ENCODE peak calls at places on chromosomes 3 and 15, in eight cellular contexts. B, F, T, V, I, L, Y and W are unnamed samples.

GRCh38 chr3:37661615-37662306 is 199.9 kb upstream of the CTDSPL start:
- DNase-seq in B (peak), F (no peak), T (peak), V (no peak), I (no peak), L (no peak), Y (no peak), W (no peak)

GRCh38 chr3:145898487-145898886 is 262.5 kb downstream of the PLOD2 start:
- DNase-seq in B (no peak), F (no peak), T (peak), V (peak), I (no peak), L (peak), Y (peak), W (no peak)

GRCh38 chr3:23807161-23808015 is 1.6 kb downstream of the UBE2E1 start:
- DNase-seq in B (no peak), F (no peak), T (peak), V (peak), I (no peak), L (peak), Y (peak), W (peak)

GRCh38 chr3:11655188-11655928 is 11.6 kb upstream of the VGLL4 start:
- DNase-seq in B (no peak), F (peak), T (no peak), V (no peak), I (peak), L (peak), Y (no peak), W (no peak)

GRCh38 chr3:62940763-62941632 is 65.8 kb upstream of the CADPS start:
- DNase-seq in B (no peak), F (no peak), T (peak), V (peak), I (no peak), L (peak), Y (peak), W (peak)

GRCh38 chr3:160038862-160039562 is 50.4 kb downstream of the IL12A start:
- DNase-seq in B (peak), F (peak), T (no peak), V (no peak), I (no peak), L (no peak), Y (no peak), W (peak)

GRCh38 chr3:32334675-32335074 is 57.0 kb upstream of the CMTM7 start:
- DNase-seq in B (no peak), F (no peak), T (no peak), V (no peak), I (no peak), L (peak), Y (no peak), W (peak)

GRCh38 chr3:50267280-50267913 is 1.6 kb upstream of the SEMA3B start:
- DNase-seq in B (peak), F (no peak), T (no peak), V (peak), I (no peak), L (no peak), Y (no peak), W (no peak)

GRCh38 chr3:191523099-191523498 is 62.1 kb downstream of the PYDC2 start:
- DNase-seq in B (no peak), F (no peak), T (no peak), V (no peak), I (no peak), L (no peak), Y (no peak), W (no peak)

GRCh38 chr3:110743202-110743601 is 328.4 kb upstream of the NECTIN3 start:
- DNase-seq in B (no peak), F (no peak), T (no peak), V (no peak), I (peak), L (no peak), Y (no peak), W (no peak)

GRCh38 chr3:25468866-25469319 is 40.8 kb downstream of the RARB start:
- DNase-seq in B (peak), F (peak), T (peak), V (peak), I (no peak), L (peak), Y (peak), W (no peak)

GRCh38 chr3:171317133-171317532 is 143.1 kb downstream of the TNIK start:
- DNase-seq in B (no peak), F (peak), T (no peak), V (peak), I (no peak), L (peak), Y (no peak), W (peak)

GRCh38 chr3:124834723-124835718 is 52.1 kb downstream of the ITGB5 start:
- DNase-seq in B (peak), F (peak), T (no peak), V (peak), I (peak), L (peak), Y (peak), W (peak)

GRCh38 chr15:33722005-33722672 is 246.2 kb upstream of the CHRM5 start:
- DNase-seq in B (no peak), F (no peak), T (peak), V (peak), I (peak), L (peak), Y (peak), W (peak)

GRCh38 chr3:182212479-182213076 is 500.9 kb downstream of the SOX2 start:
- DNase-seq in B (no peak), F (peak), T (peak), V (peak), I (peak), L (peak), Y (peak), W (peak)

GRCh38 chr3:187000711-187001151 is 70.4 kb downstream of the ST6GAL1 start:
- DNase-seq in B (no peak), F (no peak), T (no peak), V (no peak), I (no peak), L (no peak), Y (no peak), W (no peak)

GRCh38 chr3:23775254-23775909 is 30.4 kb upstream of the UBE2E1 start:
- DNase-seq in B (no peak), F (no peak), T (peak), V (no peak), I (no peak), L (no peak), Y (no peak), W (no peak)

GRCh38 chr3:69646287-69647067 is 92.8 kb upstream of the MITF start:
- DNase-seq in B (no peak), F (no peak), T (no peak), V (no peak), I (no peak), L (no peak), Y (no peak), W (no peak)

DNA sequence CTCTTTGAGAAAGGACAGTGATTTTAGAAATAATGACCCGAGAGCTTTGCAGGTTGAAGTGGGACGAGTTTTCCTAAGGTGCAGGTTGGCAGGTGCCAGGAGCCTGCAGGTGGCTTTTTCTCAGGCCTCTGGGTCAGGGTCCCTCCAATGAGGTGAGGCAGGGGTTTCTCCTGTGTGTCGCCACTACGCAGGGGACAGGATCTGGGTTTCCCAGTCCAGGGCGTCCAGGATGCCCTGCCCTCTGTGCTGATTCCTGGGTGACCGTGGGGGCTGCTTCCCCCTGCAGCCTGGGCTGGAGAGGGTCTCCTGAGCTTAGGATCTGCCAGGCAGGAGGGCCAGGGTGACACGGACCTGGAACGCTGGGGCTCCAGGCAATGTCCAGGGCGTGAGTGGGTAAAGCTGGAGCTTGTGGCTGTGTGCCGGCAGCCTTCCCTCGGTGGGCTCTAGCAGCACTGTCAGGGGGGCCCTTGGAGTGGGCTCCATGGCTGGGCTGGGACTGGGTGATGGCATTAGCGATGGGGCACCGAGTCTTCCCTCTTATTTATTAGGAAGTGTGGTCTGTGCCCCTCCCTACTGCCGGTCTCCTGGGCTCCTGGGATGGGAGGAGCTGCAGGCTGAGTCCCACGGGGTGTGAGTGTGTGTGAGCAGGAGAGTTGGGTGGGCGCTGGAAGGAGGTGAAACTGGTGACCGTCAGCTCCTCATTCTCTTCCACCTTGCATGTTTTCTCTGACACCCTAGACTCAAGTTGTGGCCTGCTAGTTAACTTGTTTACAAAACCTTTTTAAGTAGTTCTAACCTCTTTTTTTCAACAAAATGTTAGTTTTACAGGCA is 1.8 kb downstream of the APBA2 start:
- DNase-seq in B (no peak), F (no peak), T (no peak), V (no peak), I (no peak), L (no peak), Y (no peak), W (no peak)
- H3K4me3 ChIP-seq in B (no peak), F (peak), T (no peak), V (peak), I (no peak), L (no peak), Y (peak), W (no peak)

DNA sequence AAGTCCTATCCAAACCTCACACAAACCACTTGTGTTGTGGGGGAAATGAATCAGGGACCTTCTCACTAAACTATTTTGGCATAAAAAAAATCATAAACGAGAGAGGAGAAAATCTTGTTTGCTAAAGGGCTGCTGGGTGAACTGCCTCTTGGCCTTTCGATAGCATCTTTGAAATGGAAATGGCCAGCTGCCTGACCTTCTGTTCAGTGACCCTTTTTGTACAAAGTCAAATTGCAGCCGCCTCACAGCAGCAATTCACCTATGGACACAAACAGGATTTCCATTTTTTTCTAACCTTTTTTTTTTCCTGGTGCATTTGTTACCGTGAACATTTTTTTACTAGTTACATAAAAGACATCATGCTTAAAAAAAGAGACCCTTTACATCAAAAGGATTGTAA is 89.0 kb upstream of the ONECUT1 start:
- DNase-seq in B (no peak), F (no peak), T (no peak), V (no peak), I (no peak), L (no peak), Y (no peak), W (no peak)
- TF ChIP-seq CTCF in B (no peak), F (no peak), T (no peak), V (no peak), I (no peak), L (no peak), Y (no peak), W (no peak)

DNA sequence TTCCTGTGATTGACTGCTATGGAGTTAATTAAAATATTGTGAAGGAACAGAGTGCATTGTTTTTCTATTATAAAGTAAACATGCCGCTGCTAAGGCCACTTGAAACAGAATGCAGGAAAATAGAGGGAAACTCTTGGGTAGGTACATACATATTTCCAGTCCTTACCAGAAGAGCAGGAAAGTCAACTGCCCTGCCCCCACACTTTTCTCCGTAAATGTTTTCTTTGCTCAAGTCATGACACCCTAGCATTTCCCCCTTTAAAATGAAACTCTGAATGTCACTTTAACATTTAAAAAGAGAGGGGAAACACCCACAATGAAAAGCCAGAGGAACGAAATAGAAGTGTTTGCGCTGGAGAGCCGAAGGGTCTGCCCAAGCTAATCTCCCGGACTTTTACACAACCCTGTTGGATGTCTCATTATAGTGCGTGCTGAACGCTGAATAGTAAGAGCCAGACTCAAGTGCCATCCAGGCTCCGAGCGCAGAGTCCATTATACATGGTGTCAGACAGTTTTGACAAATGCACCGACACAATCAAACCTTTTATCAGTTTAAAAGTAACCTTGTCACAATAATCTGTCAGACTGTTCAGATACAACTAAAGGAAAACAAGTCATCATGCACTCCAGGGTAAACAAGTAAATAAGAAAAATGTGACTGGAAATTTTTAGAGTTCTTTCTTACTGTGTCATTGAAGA is 159.6 kb downstream of the RBMS3 start:
- DNase-seq in B (no peak), F (peak), T (no peak), V (no peak), I (no peak), L (no peak), Y (peak), W (peak)
- H3K4me3 ChIP-seq in B (no peak), F (peak), T (no peak), V (no peak), I (no peak), L (no peak), Y (peak), W (peak)

GRCh38 chr3:197750396-197750831 is 731 bp downstream of the FYTTD1 start:
- DNase-seq in B (peak), F (peak), T (peak), V (peak), I (peak), L (peak), Y (peak), W (peak)
- TF ChIP-seq CTCF in B (peak), F (no peak), T (peak), V (peak), I (no peak), L (peak), Y (no peak), W (no peak)

DNA sequence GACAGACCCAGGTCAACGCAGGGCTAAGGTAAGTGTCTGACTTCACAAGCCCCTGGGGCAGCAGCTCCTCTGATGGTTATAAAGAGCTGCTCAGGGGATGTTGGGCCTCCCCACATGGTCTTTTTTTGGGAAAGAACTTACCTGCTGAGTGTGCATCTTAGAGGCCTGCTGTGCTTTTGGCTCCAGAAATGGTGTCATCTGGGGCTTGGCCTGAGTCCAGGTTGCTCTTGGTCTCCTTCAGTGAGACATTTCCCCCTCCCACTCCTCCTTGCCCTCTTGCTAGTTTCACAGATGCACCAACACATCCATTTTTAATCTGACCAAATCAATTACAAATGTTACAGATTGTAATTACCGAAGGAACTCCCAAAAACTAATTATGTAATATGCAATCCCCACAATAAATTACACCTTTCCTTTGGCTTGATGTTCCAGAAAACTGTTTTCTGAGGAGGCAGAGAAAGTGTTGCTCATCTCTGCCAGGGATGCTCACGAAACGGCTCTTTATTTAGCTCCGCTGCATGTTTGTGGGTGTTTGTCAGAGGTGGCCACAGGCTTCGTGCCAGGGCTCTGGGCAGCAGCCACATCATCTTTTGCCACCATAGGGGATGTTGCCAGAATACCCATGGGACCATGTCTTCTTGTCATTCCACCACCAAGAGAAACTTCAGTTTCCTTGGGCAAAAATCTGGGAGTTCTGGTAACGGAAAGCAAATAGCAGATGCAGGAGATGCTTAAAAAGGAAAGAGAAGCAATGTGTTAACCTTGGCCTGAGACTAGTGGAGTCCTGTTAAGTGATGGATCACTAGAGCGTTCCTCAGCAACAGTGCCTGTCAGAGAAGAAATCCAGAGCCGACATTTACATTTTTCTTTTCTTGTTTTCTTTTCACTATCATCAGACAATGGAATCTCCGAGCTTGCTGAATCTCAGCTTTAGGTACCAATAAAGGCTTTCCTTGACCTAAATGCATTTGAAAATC is 799.9 kb downstream of the AGBL1 start:
- DNase-seq in B (no peak), F (no peak), T (no peak), V (no peak), I (no peak), L (no peak), Y (no peak), W (no peak)
- H3K4me3 ChIP-seq in B (no peak), F (no peak), T (no peak), V (no peak), I (no peak), L (no peak), Y (no peak), W (no peak)